ENCODE peak calls at places on chromosomes 13 and 19, in seven cellular contexts. Q is K562, U is H1, L is SK-N-SH, R is NT2/D1, P is GM12878, J is HepG2. H is an unnamed sample.
A peak's percentile ranks its signal among the peaks of the same experiment; 100 is the strongest.

GRCh38 chr13:99406799-99407201 is 94.5 kb upstream of the TM9SF2 start:
- DNase-seq in Q (no peak), U (no peak), L (no peak), R (no peak), P (no peak), J (no peak), H (no peak)

GRCh38 chr19:38023245-38023644 is 116.2 kb downstream of the SIPA1L3 start:
- DNase-seq in Q (no peak), U (no peak), L (no peak), R (no peak), P (no peak), J (no peak), H (no peak)

GRCh38 chr13:93847162-93847561 is 620.6 kb downstream of the GPC6 start:
- DNase-seq in Q (no peak), U (no peak), L (no peak), R (no peak), P (no peak), J (peak; percentile 5), H (no peak)

GRCh38 chr19:51274037-51274370 is 23.1 kb downstream of the SIGLECL1 start:
- DNase-seq in Q (no peak), U (no peak), L (no peak), R (no peak), P (no peak), J (no peak), H (no peak)

GRCh38 chr13:100987993-100988392 is 313.4 kb upstream of the TMTC4 start:
- DNase-seq in Q (no peak), U (no peak), L (no peak), R (peak; percentile 42), P (no peak), J (no peak), H (no peak)

GRCh38 chr19:40539070-40539469 is 37.6 kb upstream of the SHKBP1 start:
- DNase-seq in Q (no peak), U (no peak), L (no peak), R (no peak), P (no peak), J (no peak), H (no peak)

GRCh38 chr13:114146629-114147028 is 14.2 kb upstream of the RASA3 start:
- DNase-seq in Q (peak; percentile 26), U (no peak), L (peak; percentile 67), R (no peak), P (no peak), J (no peak), H (no peak)

GRCh38 chr13:111858571-111858970 is 208.4 kb upstream of the SOX1 start:
- DNase-seq in Q (no peak), U (no peak), L (no peak), R (no peak), P (no peak), J (no peak), H (no peak)

GRCh38 chr13:107835339-107836018 is 379.9 kb downstream of the LIG4 start:
- DNase-seq in Q (no peak), U (no peak), L (no peak), R (no peak), P (no peak), J (no peak), H (no peak)
- TF ChIP-seq YY1 in Q (no peak), U (no peak), L (no peak), R (no peak), P (no peak), J (no peak), H (no peak)

GRCh38 chr19:36169084-36169760 is 17.0 kb upstream of the COX7A1 start:
- DNase-seq in Q (no peak), U (no peak), L (no peak), R (no peak), P (no peak), J (no peak), H (no peak)

GRCh38 chr19:36172852-36173251 is 20.6 kb upstream of the COX7A1 start:
- DNase-seq in Q (no peak), U (no peak), L (no peak), R (no peak), P (no peak), J (no peak), H (no peak)
- H3K9ac ChIP-seq in Q (no peak overlapping the region), U (no peak overlapping the region), L (no peak overlapping the region), R (no peak overlapping the region), P (no peak overlapping the region), J (no peak overlapping the region), H (no peak overlapping the region)

GRCh38 chr19:35052599-35053190 is 11.2 kb downstream of the HPN start:
- DNase-seq in Q (no peak), U (no peak), L (no peak), R (no peak), P (no peak), J (no peak), H (no peak)

GRCh38 chr19:35053667-35054293 is 12.3 kb downstream of the HPN start:
- DNase-seq in Q (no peak), U (no peak), L (no peak), R (no peak), P (no peak), J (no peak), H (no peak)

GRCh38 chr19:35049456-35049855 is 7.9 kb downstream of the HPN start:
- DNase-seq in Q (no peak), U (no peak), L (no peak), R (no peak), P (no peak), J (no peak), H (no peak)

GRCh38 chr19:35054626-35055025 is 13.1 kb downstream of the HPN start:
- DNase-seq in Q (no peak), U (no peak), L (no peak), R (no peak), P (no peak), J (no peak), H (no peak)

DNA sequence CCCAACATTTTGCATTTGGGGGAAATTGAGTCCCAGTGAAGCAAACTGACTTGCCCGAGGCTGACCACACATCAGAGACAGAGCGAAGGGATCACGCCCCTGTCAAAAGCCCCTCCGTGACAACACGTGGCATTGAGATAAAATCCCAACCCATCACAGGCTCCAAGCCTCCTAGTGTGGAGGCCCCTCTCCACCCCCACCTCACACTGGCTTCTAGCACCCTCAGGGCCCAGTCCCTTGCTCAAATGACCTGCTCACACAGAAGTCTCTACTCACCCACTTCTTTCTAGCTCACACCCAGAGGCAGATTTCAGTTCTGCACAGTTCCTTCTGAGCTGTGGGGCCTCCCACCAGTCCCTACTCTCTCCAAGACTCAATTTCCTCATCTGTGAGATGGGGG is 10.3 kb downstream of the HPN start:
- DNase-seq in Q (no peak), U (no peak), L (no peak), R (no peak), P (no peak), J (no peak), H (no peak)
- TF ChIP-seq YY1 in Q (no peak), U (no peak), L (no peak), R (no peak), P (no peak), J (no peak), H (no peak)

DNA sequence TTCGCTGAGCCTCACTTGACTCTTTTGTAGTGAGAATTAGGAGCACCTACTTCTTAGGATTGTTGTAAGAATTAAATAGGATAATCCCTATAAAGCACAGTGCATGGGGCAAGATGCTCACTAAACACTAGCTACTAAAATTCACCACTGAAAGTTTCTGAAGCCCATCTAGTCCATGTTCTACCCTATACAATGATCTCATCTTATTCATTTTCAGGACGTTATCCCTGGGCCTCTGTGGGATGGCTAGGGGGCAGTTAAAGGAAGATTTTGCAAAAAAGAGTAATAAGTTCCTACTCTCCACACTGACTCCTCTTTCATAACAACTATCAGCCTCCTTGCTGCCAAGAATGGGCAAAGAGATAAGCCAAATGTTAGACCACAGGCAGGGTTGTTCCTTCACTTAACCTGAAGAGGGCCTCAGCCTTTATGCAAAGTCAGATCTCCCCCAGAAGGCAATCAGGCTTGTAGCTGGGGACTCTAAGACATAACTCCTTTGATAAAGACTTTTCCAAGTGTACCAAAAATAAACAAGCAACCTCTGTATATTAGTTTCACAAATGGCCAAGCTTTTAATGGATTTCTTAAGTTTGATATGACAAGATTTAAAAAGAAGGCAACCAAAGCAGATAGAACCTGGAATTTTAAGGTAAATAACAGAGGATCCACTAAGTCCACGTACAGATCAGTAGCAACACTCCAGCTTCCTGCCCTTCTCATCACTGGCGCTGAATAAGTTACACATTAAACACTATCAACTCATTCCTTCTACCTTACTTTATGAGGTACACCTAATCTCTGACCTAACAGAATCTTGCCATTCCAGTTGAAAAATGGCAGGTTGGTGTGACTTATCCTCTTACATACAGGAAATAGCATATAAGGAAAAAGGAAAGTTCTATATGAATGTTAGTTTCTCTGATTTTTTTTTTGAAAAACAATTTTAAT is 44.4 kb downstream of the ELF1 start:
- DNase-seq in Q (peak; percentile 81), U (no peak), L (no peak), R (peak; percentile 18), P (no peak), J (peak; percentile 65), H (peak; percentile 23)
- H3K9ac ChIP-seq in Q (peak overlapping the region; percentile 36), U (no peak overlapping the region), L (no peak overlapping the region), R (no peak overlapping the region), P (peak overlapping the region; percentile 37), J (no peak overlapping the region), H (no peak overlapping the region)

GRCh38 chr19:49589391-49589790 is 1.6 kb upstream of the PRR12 start:
- DNase-seq in Q (no peak), U (no peak), L (no peak), R (no peak), P (no peak), J (no peak), H (no peak)
- TF ChIP-seq YY1 in Q (no peak), U (no peak), L (no peak), R (no peak), P (no peak), J (no peak), H (no peak)

GRCh38 chr13:27968316-27969072 is 621 bp downstream of the CDX2 start:
- DNase-seq in Q (no peak), U (no peak), L (peak; percentile 33), R (no peak), P (no peak), J (no peak), H (no peak)

GRCh38 chr13:27967736-27968315 is 1.3 kb downstream of the CDX2 start:
- DNase-seq in Q (no peak), U (no peak), L (peak; percentile 25), R (no peak), P (no peak), J (no peak), H (no peak)

GRCh38 chr13:27970382-27971235 is 1.5 kb upstream of the CDX2 start:
- DNase-seq in Q (no peak), U (no peak), L (peak; percentile 19), R (no peak), P (no peak), J (no peak), H (no peak)

GRCh38 chr13:27969866-27970229 is 733 bp upstream of the CDX2 start:
- DNase-seq in Q (no peak), U (no peak), L (no peak), R (no peak), P (no peak), J (no peak), H (no peak)

DNA sequence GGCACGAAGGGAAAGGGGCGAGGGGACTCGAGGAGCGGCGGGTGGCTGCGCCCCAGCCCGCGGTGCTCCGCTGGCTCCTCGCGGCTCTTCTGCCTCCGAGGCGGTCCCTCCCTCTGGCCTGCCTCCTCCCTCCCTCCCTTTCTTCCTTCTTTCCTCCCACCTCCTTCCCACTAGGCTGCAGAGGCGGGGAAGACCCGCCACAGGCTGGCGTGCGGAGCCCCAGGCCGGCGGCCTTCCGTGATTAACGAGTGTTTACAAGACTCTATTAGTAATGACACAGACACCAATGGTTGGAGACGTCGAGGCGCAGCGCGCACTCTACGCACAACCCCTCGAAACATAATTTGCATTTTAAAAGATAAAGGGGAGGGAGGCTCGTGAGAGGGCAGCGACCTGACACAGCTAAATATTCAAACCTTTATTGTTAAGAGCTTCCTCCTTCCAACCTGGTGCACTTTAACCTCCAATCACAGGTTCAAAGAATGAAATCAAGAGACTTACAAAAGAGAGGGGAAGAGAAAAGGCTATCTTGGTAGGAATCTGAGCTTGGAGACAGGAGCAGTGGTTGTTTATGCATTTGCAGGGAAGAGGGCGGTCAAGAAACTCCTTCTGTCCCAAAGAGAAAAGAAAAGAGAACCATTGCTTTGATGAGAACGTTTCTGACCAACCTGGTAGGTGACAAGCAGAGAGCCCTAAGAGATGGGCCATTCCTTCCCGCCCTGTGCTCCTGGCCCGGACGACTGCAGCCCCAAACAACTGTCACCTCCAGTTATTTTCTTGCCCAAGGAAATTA is at the start of gene CDX2:
- DNase-seq in Q (no peak), U (no peak), L (peak; percentile 22), R (no peak), P (no peak), J (no peak), H (peak; percentile 55)
- H3K9ac ChIP-seq in Q (no peak within 1 kb of the TSS), U (no peak within 1 kb of the TSS), L (no peak within 1 kb of the TSS), R (no peak within 1 kb of the TSS), P (no peak within 1 kb of the TSS), J (peak within 1 kb of the TSS; percentile 8), H (peak within 1 kb of the TSS; percentile 94)